ENCODE peak calls at places on chromosomes 7 and 10, in seven cellular contexts. One of them, this sample, is unnamed.

GRCh38 chr10:35909291-35909690 is 267.2 kb upstream of the FZD8 start:
- DNase-seq in HCT116: no peak
- DNase-seq in HepG2: no peak
- DNase-seq in GM12878: no peak
- DNase-seq in K562: no peak
- DNase-seq in H1: no peak
- DNase-seq in SK-N-SH: no peak
- DNase-seq in this sample: no peak

GRCh38 chr10:996031-996430 is 7.8 kb downstream of the GTPBP4 start:
- DNase-seq in HCT116: no peak
- DNase-seq in HepG2: no peak
- DNase-seq in GM12878: no peak
- DNase-seq in K562: no peak
- DNase-seq in H1: no peak
- DNase-seq in SK-N-SH: no peak
- DNase-seq in this sample: no peak

GRCh38 chr7:123643495-123644428 is 11.9 kb upstream of the LMOD2 start:
- DNase-seq in HCT116: peak
- DNase-seq in HepG2: peak
- DNase-seq in GM12878: no peak
- DNase-seq in K562: no peak
- DNase-seq in H1: peak
- DNase-seq in SK-N-SH: peak
- DNase-seq in this sample: no peak

GRCh38 chr10:91088300-91089140 is 131.9 kb upstream of the PCGF5 start:
- DNase-seq in HCT116: peak
- DNase-seq in HepG2: peak
- DNase-seq in GM12878: no peak
- DNase-seq in K562: no peak
- DNase-seq in H1: no peak
- DNase-seq in SK-N-SH: no peak
- DNase-seq in this sample: peak

GRCh38 chr10:77006836-77007511 is 630.6 kb downstream of the KCNMA1 start:
- DNase-seq in HCT116: no peak
- DNase-seq in HepG2: no peak
- DNase-seq in GM12878: no peak
- DNase-seq in K562: no peak
- DNase-seq in H1: no peak
- DNase-seq in SK-N-SH: no peak
- DNase-seq in this sample: no peak

GRCh38 chr10:103493362-103493871 is at the start of gene NEURL1:
- DNase-seq in HCT116: no peak
- DNase-seq in HepG2: no peak
- DNase-seq in GM12878: no peak
- DNase-seq in K562: peak
- DNase-seq in H1: peak
- DNase-seq in SK-N-SH: peak
- DNase-seq in this sample: no peak

GRCh38 chr10:16828114-16828568 is 10.9 kb upstream of the RSU1 start:
- DNase-seq in HCT116: peak
- DNase-seq in HepG2: peak
- DNase-seq in GM12878: peak
- DNase-seq in K562: peak
- DNase-seq in H1: peak
- DNase-seq in SK-N-SH: peak
- DNase-seq in this sample: peak

GRCh38 chr10:119396709-119397071 is 145.8 kb downstream of the RGS10 start:
- DNase-seq in HCT116: no peak
- DNase-seq in HepG2: no peak
- DNase-seq in GM12878: no peak
- DNase-seq in K562: no peak
- DNase-seq in H1: no peak
- DNase-seq in SK-N-SH: no peak
- DNase-seq in this sample: no peak

GRCh38 chr7:116438274-116438673 is 61.3 kb upstream of the CAV2 start:
- DNase-seq in HCT116: no peak
- DNase-seq in HepG2: peak
- DNase-seq in GM12878: no peak
- DNase-seq in K562: no peak
- DNase-seq in H1: no peak
- DNase-seq in SK-N-SH: no peak
- DNase-seq in this sample: no peak

GRCh38 chr7:6284461-6285360 is 12.3 kb upstream of the CYTH3 start:
- DNase-seq in HCT116: peak
- DNase-seq in HepG2: peak
- DNase-seq in GM12878: no peak
- DNase-seq in K562: no peak
- DNase-seq in H1: no peak
- DNase-seq in SK-N-SH: no peak
- DNase-seq in this sample: peak
- TF ChIP-seq JUND in HCT116: peak
- TF ChIP-seq JUND in HepG2: no peak
- TF ChIP-seq JUND in GM12878: no peak
- TF ChIP-seq JUND in K562: peak
- TF ChIP-seq JUND in H1: no peak
- TF ChIP-seq JUND in SK-N-SH: no peak
- TF ChIP-seq JUND in this sample: no peak

GRCh38 chr10:86666538-86666937 is 1.8 kb upstream of the LDB3 start:
- DNase-seq in HCT116: no peak
- DNase-seq in HepG2: no peak
- DNase-seq in GM12878: no peak
- DNase-seq in K562: no peak
- DNase-seq in H1: no peak
- DNase-seq in SK-N-SH: no peak
- DNase-seq in this sample: no peak

GRCh38 chr10:86665218-86665607 is 3.1 kb upstream of the LDB3 start:
- DNase-seq in HCT116: no peak
- DNase-seq in HepG2: no peak
- DNase-seq in GM12878: no peak
- DNase-seq in K562: no peak
- DNase-seq in H1: no peak
- DNase-seq in SK-N-SH: peak
- DNase-seq in this sample: no peak

GRCh38 chr10:86664370-86665217 is 3.7 kb upstream of the LDB3 start:
- DNase-seq in HCT116: no peak
- DNase-seq in HepG2: no peak
- DNase-seq in GM12878: no peak
- DNase-seq in K562: no peak
- DNase-seq in H1: no peak
- DNase-seq in SK-N-SH: peak
- DNase-seq in this sample: no peak

GRCh38 chr10:86667421-86668181 is 710 bp upstream of the LDB3 start:
- DNase-seq in HCT116: no peak
- DNase-seq in HepG2: no peak
- DNase-seq in GM12878: no peak
- DNase-seq in K562: no peak
- DNase-seq in H1: no peak
- DNase-seq in SK-N-SH: no peak
- DNase-seq in this sample: no peak

DNA sequence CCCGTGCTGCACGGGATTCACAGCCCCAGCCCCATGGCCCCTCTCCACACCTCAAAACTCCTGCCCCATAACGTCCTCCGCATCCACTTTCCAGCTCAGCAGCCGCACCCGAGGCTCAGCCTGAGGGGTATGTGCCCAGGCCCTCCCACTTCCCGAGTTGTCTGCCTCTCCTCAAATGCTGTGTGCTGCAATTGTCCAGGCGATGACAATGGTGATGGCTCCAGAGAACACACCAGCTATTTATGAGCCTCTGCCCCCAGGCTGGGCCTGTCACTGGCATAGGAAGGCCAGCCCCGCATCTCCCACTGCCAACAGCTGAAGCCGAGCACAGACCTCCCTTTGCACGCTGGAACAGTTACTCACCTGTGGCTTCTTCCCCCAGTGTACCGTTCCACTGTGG is 2.4 kb upstream of the LDB3 start:
- DNase-seq in HCT116: no peak
- DNase-seq in HepG2: no peak
- DNase-seq in GM12878: no peak
- DNase-seq in K562: no peak
- DNase-seq in H1: no peak
- DNase-seq in SK-N-SH: peak
- DNase-seq in this sample: no peak
- TF ChIP-seq JUND in HCT116: no peak
- TF ChIP-seq JUND in HepG2: no peak
- TF ChIP-seq JUND in GM12878: no peak
- TF ChIP-seq JUND in K562: no peak
- TF ChIP-seq JUND in H1: no peak
- TF ChIP-seq JUND in SK-N-SH: no peak
- TF ChIP-seq JUND in this sample: no peak

GRCh38 chr7:55304363-55304762 is 60.8 kb upstream of the LANCL2 start:
- DNase-seq in HCT116: no peak
- DNase-seq in HepG2: no peak
- DNase-seq in GM12878: no peak
- DNase-seq in K562: no peak
- DNase-seq in H1: no peak
- DNase-seq in SK-N-SH: no peak
- DNase-seq in this sample: no peak
- TF ChIP-seq JUND in HCT116: no peak
- TF ChIP-seq JUND in HepG2: no peak
- TF ChIP-seq JUND in GM12878: no peak
- TF ChIP-seq JUND in K562: no peak
- TF ChIP-seq JUND in H1: no peak
- TF ChIP-seq JUND in SK-N-SH: no peak
- TF ChIP-seq JUND in this sample: no peak

DNA sequence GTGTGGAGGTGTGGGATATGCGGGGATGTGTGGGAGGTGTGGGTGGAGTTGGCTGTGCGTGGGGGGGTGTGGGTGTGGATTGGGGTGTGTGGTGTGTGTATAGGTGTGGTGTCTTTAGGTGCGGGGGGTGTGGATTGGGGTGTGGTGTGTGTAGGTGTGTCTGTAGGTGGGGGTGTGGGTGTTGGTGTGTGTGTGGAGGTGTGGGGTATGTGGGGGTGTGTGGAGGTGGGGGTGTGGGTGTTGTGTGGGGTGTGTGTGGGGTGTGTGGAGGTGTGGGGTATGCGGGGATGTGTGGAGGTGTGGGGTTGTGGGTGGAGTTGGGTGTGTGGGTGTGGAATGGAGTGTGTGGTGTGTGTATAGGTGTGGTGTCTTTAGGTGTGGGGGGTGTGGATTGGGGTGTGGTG is 33.9 kb downstream of the SPDYE17 start:
- DNase-seq in HCT116: no peak
- DNase-seq in HepG2: no peak
- DNase-seq in GM12878: no peak
- DNase-seq in K562: peak
- DNase-seq in H1: no peak
- DNase-seq in SK-N-SH: peak
- DNase-seq in this sample: no peak
- TF ChIP-seq JUND in HCT116: no peak
- TF ChIP-seq JUND in HepG2: no peak
- TF ChIP-seq JUND in GM12878: no peak
- TF ChIP-seq JUND in K562: no peak
- TF ChIP-seq JUND in H1: no peak
- TF ChIP-seq JUND in SK-N-SH: no peak
- TF ChIP-seq JUND in this sample: no peak

GRCh38 chr7:26910221-26910620 is 45.8 kb upstream of the SKAP2 start:
- DNase-seq in HCT116: peak
- DNase-seq in HepG2: peak
- DNase-seq in GM12878: no peak
- DNase-seq in K562: no peak
- DNase-seq in H1: no peak
- DNase-seq in SK-N-SH: no peak
- DNase-seq in this sample: no peak
- TF ChIP-seq JUND in HCT116: peak
- TF ChIP-seq JUND in HepG2: peak
- TF ChIP-seq JUND in GM12878: no peak
- TF ChIP-seq JUND in K562: no peak
- TF ChIP-seq JUND in H1: peak
- TF ChIP-seq JUND in SK-N-SH: no peak
- TF ChIP-seq JUND in this sample: no peak

GRCh38 chr10:8404721-8405120 is 350.2 kb downstream of the GATA3 start:
- DNase-seq in HCT116: no peak
- DNase-seq in HepG2: no peak
- DNase-seq in GM12878: peak
- DNase-seq in K562: no peak
- DNase-seq in H1: no peak
- DNase-seq in SK-N-SH: no peak
- DNase-seq in this sample: no peak
- TF ChIP-seq JUND in HCT116: no peak
- TF ChIP-seq JUND in HepG2: no peak
- TF ChIP-seq JUND in GM12878: no peak
- TF ChIP-seq JUND in K562: no peak
- TF ChIP-seq JUND in H1: no peak
- TF ChIP-seq JUND in SK-N-SH: no peak
- TF ChIP-seq JUND in this sample: no peak

DNA sequence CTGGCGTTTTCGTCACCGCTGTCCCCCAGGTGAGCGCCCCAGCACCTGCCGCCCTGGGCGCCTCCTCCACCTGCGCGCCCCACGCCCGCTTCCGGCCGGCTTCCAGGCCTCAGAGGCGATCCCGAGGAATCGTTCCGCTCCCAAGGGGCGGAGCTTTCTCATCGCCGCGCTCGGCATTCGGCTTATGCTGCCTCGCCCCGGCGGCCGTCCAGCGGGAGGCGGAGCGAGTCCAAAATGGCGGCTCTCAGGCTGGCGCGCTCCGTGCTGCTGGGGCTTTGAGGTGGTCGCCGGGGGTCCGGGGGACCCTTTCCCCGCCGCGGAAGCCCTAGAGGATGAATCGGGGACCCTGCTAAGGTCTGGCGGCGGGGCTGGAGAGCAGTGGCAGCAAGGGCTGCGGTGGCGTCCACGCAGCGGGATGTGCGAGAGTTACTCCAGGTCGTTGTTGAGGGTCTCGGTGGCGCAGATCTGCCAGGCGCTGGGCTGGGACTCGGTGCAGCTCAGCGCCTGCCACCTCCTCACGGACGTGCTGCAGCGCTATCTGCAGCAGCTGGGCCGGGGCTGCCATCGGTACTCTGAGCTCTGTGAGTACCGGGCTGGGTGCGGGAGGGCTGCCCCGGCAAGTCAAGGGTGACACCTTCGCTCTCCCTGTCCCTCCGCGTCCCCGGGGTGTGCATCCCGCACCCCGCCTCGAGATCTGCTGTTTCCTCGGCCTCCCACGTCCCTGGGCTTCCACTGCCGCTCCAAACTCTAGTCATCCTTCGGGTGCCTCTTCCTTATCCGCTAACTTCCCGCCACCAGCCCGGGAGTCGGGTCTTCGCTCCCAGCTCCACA is at the start of gene TAF3:
- DNase-seq in HCT116: peak
- DNase-seq in HepG2: peak
- DNase-seq in GM12878: peak
- DNase-seq in K562: peak
- DNase-seq in H1: peak
- DNase-seq in SK-N-SH: peak
- DNase-seq in this sample: peak
- TF ChIP-seq JUND in HCT116: peak
- TF ChIP-seq JUND in HepG2: no peak
- TF ChIP-seq JUND in GM12878: peak
- TF ChIP-seq JUND in K562: peak
- TF ChIP-seq JUND in H1: no peak
- TF ChIP-seq JUND in SK-N-SH: no peak
- TF ChIP-seq JUND in this sample: no peak

DNA sequence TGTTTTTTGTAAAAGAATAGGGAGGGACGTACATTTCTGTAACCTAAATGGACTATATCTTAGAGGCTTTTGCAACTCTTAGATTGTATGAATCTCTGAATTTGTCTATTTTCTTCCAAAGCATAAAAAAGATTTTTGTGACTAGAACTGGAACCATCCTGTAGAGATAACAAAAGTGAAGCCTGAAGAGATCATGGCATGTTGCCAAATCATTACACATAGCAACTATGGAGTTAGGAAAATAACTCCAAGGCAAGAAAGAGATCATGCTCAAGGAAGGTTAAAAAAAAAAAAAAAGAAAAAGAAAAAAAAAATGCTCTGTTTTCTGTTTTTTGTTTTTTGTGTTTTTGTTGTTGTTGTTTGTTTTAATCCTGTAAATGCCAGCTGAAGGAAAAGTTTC is 567.7 kb upstream of the ZWINT start:
- DNase-seq in HCT116: no peak
- DNase-seq in HepG2: no peak
- DNase-seq in GM12878: no peak
- DNase-seq in K562: no peak
- DNase-seq in H1: no peak
- DNase-seq in SK-N-SH: no peak
- DNase-seq in this sample: no peak
- TF ChIP-seq JUND in HCT116: no peak
- TF ChIP-seq JUND in HepG2: no peak
- TF ChIP-seq JUND in GM12878: no peak
- TF ChIP-seq JUND in K562: no peak
- TF ChIP-seq JUND in H1: no peak
- TF ChIP-seq JUND in SK-N-SH: no peak
- TF ChIP-seq JUND in this sample: no peak

This sample was measured in T47D.